ENCODE peak calls at places on chromosome 3, in six cellular contexts. One of them, this sample, is unnamed. For H3K79me1, the result is how much of the 10 kb centered on the place peaks cover.

GRCh38 chr3:100033184-100033583 is 81.1 kb downstream of the FILIP1L start:
- DNase-seq in IMR-90: peak
- DNase-seq in mesenchymal stem cell: peak
- DNase-seq in H9: no peak
- DNase-seq in mesendoderm: no peak
- DNase-seq in H1: no peak
- DNase-seq in this sample: no peak

GRCh38 chr3:133413166-133414020 is 13.5 kb downstream of the BFSP2 start:
- DNase-seq in H1: no peak
- DNase-seq in IMR-90: peak
- DNase-seq in mesenchymal stem cell: peak
- DNase-seq in mesendoderm: peak
- DNase-seq in H9: no peak
- DNase-seq in this sample: no peak

GRCh38 chr3:184381261-184382224 is 1.7 kb downstream of the CHRD start:
- DNase-seq in mesendoderm: peak
- DNase-seq in mesenchymal stem cell: peak
- DNase-seq in IMR-90: no peak
- DNase-seq in H1: no peak
- DNase-seq in H9: no peak
- DNase-seq in this sample: no peak

GRCh38 chr3:46946856-46947544 is 29.5 kb downstream of the CCDC12 start:
- DNase-seq in IMR-90: peak
- DNase-seq in H9: no peak
- DNase-seq in mesendoderm: no peak
- DNase-seq in mesenchymal stem cell: peak
- DNase-seq in H1: no peak
- DNase-seq in this sample: no peak

GRCh38 chr3:87771338-87772059 is 287.3 kb downstream of the CGGBP1 start:
- DNase-seq in mesendoderm: peak
- DNase-seq in H9: peak
- DNase-seq in IMR-90: peak
- DNase-seq in H1: no peak
- DNase-seq in mesenchymal stem cell: peak
- DNase-seq in this sample: no peak

GRCh38 chr3:78728406-78729145 is 1039.2 kb downstream of the ROBO1 start:
- DNase-seq in mesenchymal stem cell: peak
- DNase-seq in H9: no peak
- DNase-seq in mesendoderm: peak
- DNase-seq in IMR-90: peak
- DNase-seq in H1: no peak
- DNase-seq in this sample: peak

GRCh38 chr3:140906785-140907184 is 34.9 kb upstream of the SLC25A36 start:
- DNase-seq in H1: no peak
- DNase-seq in mesendoderm: no peak
- DNase-seq in H9: no peak
- DNase-seq in mesenchymal stem cell: no peak
- DNase-seq in IMR-90: no peak
- DNase-seq in this sample: no peak

GRCh38 chr3:41277790-41278465 is 78.6 kb downstream of the CTNNB1 start:
- DNase-seq in IMR-90: no peak
- DNase-seq in H1: no peak
- DNase-seq in mesendoderm: peak
- DNase-seq in H9: peak
- DNase-seq in mesenchymal stem cell: no peak
- DNase-seq in this sample: no peak

GRCh38 chr3:8990266-8991215 is 27.3 kb upstream of the RAD18 start:
- DNase-seq in mesendoderm: no peak
- DNase-seq in IMR-90: peak
- DNase-seq in mesenchymal stem cell: peak
- DNase-seq in H9: no peak
- DNase-seq in H1: no peak
- DNase-seq in this sample: no peak

GRCh38 chr3:44068753-44069152 is 172.9 kb upstream of the TOPAZ1 start:
- DNase-seq in IMR-90: no peak
- DNase-seq in H1: no peak
- DNase-seq in mesendoderm: no peak
- DNase-seq in H9: no peak
- DNase-seq in mesenchymal stem cell: no peak
- DNase-seq in this sample: no peak

GRCh38 chr3:32143849-32144757 is 37.7 kb downstream of the GPD1L start:
- DNase-seq in H1: no peak
- DNase-seq in IMR-90: peak
- DNase-seq in H9: peak
- DNase-seq in mesenchymal stem cell: peak
- DNase-seq in mesendoderm: peak
- DNase-seq in this sample: peak

GRCh38 chr3:194058189-194058571 is 77.8 kb upstream of the HES1 start:
- DNase-seq in H9: peak
- DNase-seq in mesenchymal stem cell: peak
- DNase-seq in mesendoderm: peak
- DNase-seq in IMR-90: peak
- DNase-seq in H1: peak
- DNase-seq in this sample: peak

GRCh38 chr3:71197841-71198565 is 385.5 kb downstream of the FOXP1 start:
- DNase-seq in IMR-90: no peak
- DNase-seq in H1: no peak
- DNase-seq in H9: no peak
- DNase-seq in mesenchymal stem cell: no peak
- DNase-seq in mesendoderm: no peak
- DNase-seq in this sample: no peak

GRCh38 chr3:126485956-126486884 is 10.5 kb upstream of the ZXDC start:
- DNase-seq in H9: no peak
- DNase-seq in mesenchymal stem cell: no peak
- DNase-seq in mesendoderm: no peak
- DNase-seq in H1: no peak
- DNase-seq in IMR-90: no peak
- DNase-seq in this sample: no peak

GRCh38 chr3:24060055-24060454 is 115.0 kb downstream of the NR1D2 start:
- DNase-seq in H1: no peak
- DNase-seq in mesendoderm: peak
- DNase-seq in mesenchymal stem cell: peak
- DNase-seq in H9: no peak
- DNase-seq in IMR-90: peak
- DNase-seq in this sample: no peak

GRCh38 chr3:121998588-121999473 is 23.2 kb downstream of the ILDR1 start:
- DNase-seq in mesenchymal stem cell: no peak
- DNase-seq in H1: no peak
- DNase-seq in IMR-90: no peak
- DNase-seq in mesendoderm: peak
- DNase-seq in H9: no peak
- DNase-seq in this sample: no peak

GRCh38 chr3:157782236-157782635 is 279.0 kb upstream of the VEPH1 start:
- DNase-seq in H1: no peak
- DNase-seq in mesendoderm: no peak
- DNase-seq in mesenchymal stem cell: no peak
- DNase-seq in H9: no peak
- DNase-seq in IMR-90: peak
- DNase-seq in this sample: no peak
- H3K23ac ChIP-seq in H1: no peak
- H3K23ac ChIP-seq in mesendoderm: no peak
- H3K23ac ChIP-seq in mesenchymal stem cell: no peak
- H3K23ac ChIP-seq in H9: no peak
- H3K23ac ChIP-seq in IMR-90: no peak
- H3K23ac ChIP-seq in this sample: no peak

GRCh38 chr3:12719541-12719940 is 39.5 kb downstream of the TMEM40 start:
- DNase-seq in IMR-90: no peak
- DNase-seq in H9: no peak
- DNase-seq in H1: no peak
- DNase-seq in mesendoderm: no peak
- DNase-seq in mesenchymal stem cell: no peak
- DNase-seq in this sample: no peak

GRCh38 chr3:12716605-12717121 is 42.4 kb downstream of the TMEM40 start:
- DNase-seq in IMR-90: peak
- DNase-seq in mesenchymal stem cell: peak
- DNase-seq in H1: no peak
- DNase-seq in H9: no peak
- DNase-seq in mesendoderm: no peak
- DNase-seq in this sample: no peak

GRCh38 chr3:12722205-12722604 is 36.9 kb downstream of the TMEM40 start:
- DNase-seq in H9: no peak
- DNase-seq in mesendoderm: no peak
- DNase-seq in mesenchymal stem cell: no peak
- DNase-seq in H1: no peak
- DNase-seq in IMR-90: no peak
- DNase-seq in this sample: no peak

GRCh38 chr3:12724794-12725193 is 34.3 kb downstream of the TMEM40 start:
- DNase-seq in mesendoderm: no peak
- DNase-seq in IMR-90: no peak
- DNase-seq in H9: no peak
- DNase-seq in H1: no peak
- DNase-seq in mesenchymal stem cell: no peak
- DNase-seq in this sample: no peak

DNA sequence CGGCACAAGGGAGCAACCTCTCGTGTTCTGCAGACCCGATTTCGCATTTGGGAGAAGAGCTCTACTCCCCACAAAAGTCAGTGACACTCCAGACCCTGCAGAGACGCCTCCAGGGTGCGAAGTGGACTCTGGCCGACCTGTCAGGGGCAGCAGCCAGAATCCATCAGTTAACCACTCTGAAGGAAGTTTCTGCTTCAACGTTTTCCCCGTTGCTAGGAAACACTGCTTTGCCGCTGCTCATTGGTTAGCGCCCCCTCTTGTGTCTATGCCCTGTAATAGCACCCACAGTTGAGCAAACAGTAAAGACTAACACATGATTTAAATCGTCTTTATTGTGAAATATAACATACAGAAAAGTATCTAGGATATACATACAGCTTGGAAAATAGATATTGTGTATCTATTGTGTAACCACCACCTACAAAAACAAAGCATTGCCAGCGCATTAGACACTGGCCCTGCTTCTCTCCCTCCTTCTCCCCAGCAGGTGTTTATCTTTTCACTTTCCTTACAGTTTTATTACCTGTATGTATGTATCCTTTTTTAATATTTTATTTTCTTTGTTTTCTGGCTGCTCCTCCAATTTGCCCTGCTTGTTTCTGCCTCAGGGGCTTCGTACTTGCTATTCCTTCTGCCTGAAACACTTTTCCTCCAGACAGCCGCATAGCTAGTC is 38.9 kb downstream of the TMEM40 start:
- DNase-seq in mesenchymal stem cell: peak
- DNase-seq in H9: peak
- DNase-seq in mesendoderm: peak
- DNase-seq in H1: peak
- DNase-seq in IMR-90: peak
- DNase-seq in this sample: peak
- H3K79me1 ChIP-seq in mesenchymal stem cell: under half
- H3K79me1 ChIP-seq in H9: under half
- H3K79me1 ChIP-seq in mesendoderm: under half
- H3K79me1 ChIP-seq in H1: under half
- H3K79me1 ChIP-seq in IMR-90: under half
- H3K79me1 ChIP-seq in this sample: under half

DNA sequence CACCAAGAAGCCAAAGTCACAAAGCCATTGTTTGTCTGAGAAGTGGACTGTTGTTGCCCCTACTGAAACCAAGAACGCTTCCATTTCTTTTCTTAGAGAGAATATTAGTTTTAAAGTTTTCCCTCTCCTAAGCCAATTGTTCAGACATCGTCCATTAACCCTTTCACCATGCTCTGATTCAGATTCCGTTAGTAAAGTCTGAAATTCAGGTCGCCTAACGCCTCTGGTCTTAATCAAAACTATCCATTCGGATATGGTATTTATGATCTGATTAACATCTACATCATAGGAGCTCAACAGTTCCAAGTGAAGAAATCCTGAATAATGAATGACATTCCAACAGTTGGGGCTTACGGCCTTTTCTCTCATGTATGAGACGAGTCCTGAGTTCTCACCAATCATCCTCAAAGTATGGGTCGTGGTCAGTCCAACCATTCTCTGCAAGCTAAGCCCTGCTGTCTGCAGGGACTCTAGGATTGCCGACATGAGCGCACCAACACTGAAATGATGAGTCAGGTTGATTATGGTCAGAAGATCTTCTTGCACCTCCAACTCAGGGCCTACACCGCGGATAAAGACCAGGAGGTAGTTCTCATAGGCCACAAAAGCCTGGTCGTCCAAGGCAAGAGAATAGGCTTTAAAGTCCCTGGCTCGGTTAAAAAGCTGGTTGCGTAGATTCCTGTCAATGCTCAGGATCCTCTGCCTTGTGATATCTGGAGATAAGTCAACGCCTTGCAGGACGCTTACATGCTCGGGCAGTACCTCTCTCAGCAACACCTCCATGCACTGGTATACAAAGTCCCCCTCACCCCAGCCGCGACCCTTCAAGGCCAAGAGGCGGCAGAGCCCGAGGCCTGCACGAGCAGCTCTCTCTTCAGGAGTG is 767 bp downstream of the EPM2AIP1 start:
- DNase-seq in mesendoderm: no peak
- DNase-seq in IMR-90: peak
- DNase-seq in mesenchymal stem cell: peak
- DNase-seq in H9: no peak
- DNase-seq in H1: no peak
- DNase-seq in this sample: no peak
- H3K23ac ChIP-seq in mesendoderm: peak
- H3K23ac ChIP-seq in IMR-90: peak
- H3K23ac ChIP-seq in mesenchymal stem cell: no peak
- H3K23ac ChIP-seq in H9: no peak
- H3K23ac ChIP-seq in H1: no peak
- H3K23ac ChIP-seq in this sample: peak

DNA sequence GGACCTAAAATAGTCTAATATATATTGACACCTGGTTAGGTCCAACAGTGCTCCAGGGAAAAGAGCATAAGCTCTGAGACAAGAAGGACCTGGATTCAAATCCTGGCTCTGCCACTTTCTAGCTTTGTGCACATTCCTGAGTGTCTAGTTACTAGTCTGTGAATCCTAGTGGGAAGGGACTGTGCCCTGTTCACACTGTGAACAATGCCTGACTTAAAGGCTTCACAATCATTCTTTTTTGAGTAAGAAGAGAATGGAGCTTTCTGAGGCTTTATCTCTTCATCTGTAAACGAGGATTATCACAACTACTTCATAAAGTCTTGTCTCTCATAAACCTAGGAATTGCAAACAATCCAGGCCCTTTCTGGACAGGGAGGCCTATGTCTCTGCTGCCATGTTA is 235.9 kb downstream of the SOX2 start:
- DNase-seq in mesenchymal stem cell: no peak
- DNase-seq in H9: no peak
- DNase-seq in IMR-90: no peak
- DNase-seq in H1: no peak
- DNase-seq in mesendoderm: no peak
- DNase-seq in this sample: no peak
- H3K79me1 ChIP-seq in mesenchymal stem cell: under half
- H3K79me1 ChIP-seq in H9: under half
- H3K79me1 ChIP-seq in IMR-90: under half
- H3K79me1 ChIP-seq in H1: under half
- H3K79me1 ChIP-seq in mesendoderm: under half
- H3K79me1 ChIP-seq in this sample: under half